ENCODE peak calls at places on chromosome 12, in seven cellular contexts. N, Q, E, S, A, U and O are unnamed samples.

GRCh38 chr12:127108360-127109215 is 1158.4 kb upstream of the TMEM132C start:
- DNase-seq in N (peak; percentile 29), Q (peak; percentile 56), E (peak; percentile 62), S (peak; percentile 58), A (no peak), U (peak; percentile 43), O (no peak)

GRCh38 chr12:50221228-50222008 is 54.2 kb upstream of the CERS5 start:
- DNase-seq in N (no peak), Q (no peak), E (peak; percentile 83), S (no peak), A (no peak), U (no peak), O (no peak)

GRCh38 chr12:52655251-52655650 is 3.2 kb upstream of the KRT2 start:
- DNase-seq in N (no peak), Q (no peak), E (no peak), S (no peak), A (no peak), U (no peak), O (no peak)

GRCh38 chr12:123336530-123336929 is 28.1 kb downstream of the SBNO1 start:
- DNase-seq in N (no peak), Q (no peak), E (no peak), S (no peak), A (no peak), U (no peak), O (no peak)

GRCh38 chr12:56288705-56289387 is 11.3 kb downstream of the CS start:
- DNase-seq in N (no peak), Q (no peak), E (no peak), S (no peak), A (no peak), U (no peak), O (no peak)

GRCh38 chr12:66014818-66015217 is 115.7 kb downstream of the LLPH start:
- DNase-seq in N (no peak), Q (no peak), E (peak; percentile 54), S (no peak), A (no peak), U (no peak), O (no peak)

GRCh38 chr12:28222081-28222700 is 31.9 kb downstream of the CCDC91 start:
- DNase-seq in N (no peak), Q (no peak), E (no peak), S (no peak), A (no peak), U (no peak), O (no peak)

GRCh38 chr12:132272706-132273105 is 56.7 kb downstream of the GALNT9 start:
- DNase-seq in N (no peak), Q (no peak), E (no peak), S (no peak), A (no peak), U (no peak), O (no peak)

GRCh38 chr12:77315407-77315806 is 250.0 kb upstream of the E2F7 start:
- DNase-seq in N (no peak), Q (no peak), E (no peak), S (no peak), A (no peak), U (no peak), O (no peak)

GRCh38 chr12:107126688-107127481 is 33.5 kb upstream of the CRY1 start:
- DNase-seq in N (no peak), Q (no peak), E (peak; percentile 16), S (no peak), A (no peak), U (no peak), O (peak; percentile 28)

GRCh38 chr12:14213542-14213941 is 151.9 kb upstream of the ATF7IP start:
- DNase-seq in N (no peak), Q (no peak), E (no peak), S (no peak), A (no peak), U (no peak), O (no peak)

GRCh38 chr12:104585448-104586055 is 128.8 kb downstream of the CHST11 start:
- DNase-seq in N (no peak), Q (no peak), E (no peak), S (no peak), A (no peak), U (no peak), O (no peak)

GRCh38 chr12:106357549-106358409 is at the start of gene POLR3B:
- DNase-seq in N (peak; percentile 95), Q (peak; percentile 96), E (peak; percentile 94), S (peak; percentile 96), A (peak; percentile 96), U (peak; percentile 96), O (peak; percentile 87)

GRCh38 chr12:13148532-13148847 is 45.0 kb upstream of the GSG1 start:
- DNase-seq in N (no peak), Q (no peak), E (no peak), S (no peak), A (no peak), U (no peak), O (no peak)

GRCh38 chr12:2959508-2960431 is 573 bp downstream of the TEAD4 start:
- DNase-seq in N (no peak), Q (peak; percentile 76), E (peak; percentile 58), S (peak; percentile 48), A (peak; percentile 55), U (peak; percentile 67), O (no peak)

GRCh38 chr12:85076688-85077430 is 40.7 kb downstream of the LRRIQ1 start:
- DNase-seq in N (no peak), Q (no peak), E (peak; percentile 68), S (no peak), A (no peak), U (no peak), O (peak; percentile 26)

GRCh38 chr12:22164101-22164500 is 118.1 kb downstream of the CMAS start:
- DNase-seq in N (no peak), Q (no peak), E (no peak), S (no peak), A (no peak), U (no peak), O (no peak)

GRCh38 chr12:12010277-12011031 is 60.3 kb upstream of the BCL2L14 start:
- DNase-seq in N (peak; percentile 55), Q (peak; percentile 43), E (peak; percentile 8), S (peak; percentile 46), A (no peak), U (peak; percentile 62), O (no peak)

GRCh38 chr12:130145731-130146130 is 16.5 kb upstream of the FZD10 start:
- DNase-seq in N (no peak), Q (no peak), E (no peak), S (no peak), A (no peak), U (no peak), O (no peak)

GRCh38 chr12:83136421-83136820 is 449.7 kb downstream of the TMTC2 start:
- DNase-seq in N (no peak), Q (no peak), E (no peak), S (no peak), A (no peak), U (no peak), O (no peak)

GRCh38 chr12:107092669-107093546 is 441 bp downstream of the CRY1 start:
- DNase-seq in N (peak; percentile 49), Q (peak; percentile 51), E (peak; percentile 10), S (peak; percentile 54), A (no peak), U (peak; percentile 54), O (no peak)

GRCh38 chr12:67014642-67015041 is 254.5 kb upstream of the CAND1 start:
- DNase-seq in N (no peak), Q (no peak), E (no peak), S (no peak), A (no peak), U (no peak), O (no peak)

GRCh38 chr12:67019070-67019469 is 250.1 kb upstream of the CAND1 start:
- DNase-seq in N (no peak), Q (no peak), E (no peak), S (no peak), A (no peak), U (no peak), O (peak; percentile 22)

DNA sequence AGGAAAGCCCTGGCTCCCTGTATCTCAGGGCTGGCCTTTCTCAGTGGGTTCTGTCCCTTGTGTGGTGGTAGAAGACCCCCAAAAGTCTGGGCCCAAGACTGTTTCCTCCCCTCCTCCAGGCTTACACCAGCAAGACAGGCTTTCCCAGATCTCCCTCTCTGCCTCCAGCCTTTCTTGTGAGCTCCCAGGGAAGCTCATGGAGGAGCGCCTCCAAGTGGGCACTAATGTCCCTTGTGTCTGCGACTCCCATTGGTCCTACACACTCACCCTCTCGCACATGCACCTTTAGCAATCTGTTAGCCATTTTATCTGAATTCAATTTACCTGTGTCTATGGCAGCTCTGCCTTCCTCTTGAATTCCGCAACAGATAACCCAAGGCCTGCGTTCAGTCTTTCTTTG is 251.1 kb upstream of the CAND1 start:
- DNase-seq in N (no peak), Q (no peak), E (no peak), S (no peak), A (no peak), U (no peak), O (no peak)
- TF ChIP-seq CTCF in N (no peak), Q (no peak), E (no peak), S (no peak), A (no peak), U (no peak), O (no peak)

GRCh38 chr12:1318327-1319031 is 275.9 kb downstream of the FBXL14 start:
- DNase-seq in N (no peak), Q (no peak), E (peak; percentile 15), S (peak; percentile 20), A (no peak), U (no peak), O (peak; percentile 35)
- H3K4me3 ChIP-seq in N (no peak overlapping the region), Q (no peak overlapping the region), E (peak overlapping the region; percentile 9), S (no peak overlapping the region), A (no peak overlapping the region), U (peak overlapping the region; percentile 3), O (no peak overlapping the region)

DNA sequence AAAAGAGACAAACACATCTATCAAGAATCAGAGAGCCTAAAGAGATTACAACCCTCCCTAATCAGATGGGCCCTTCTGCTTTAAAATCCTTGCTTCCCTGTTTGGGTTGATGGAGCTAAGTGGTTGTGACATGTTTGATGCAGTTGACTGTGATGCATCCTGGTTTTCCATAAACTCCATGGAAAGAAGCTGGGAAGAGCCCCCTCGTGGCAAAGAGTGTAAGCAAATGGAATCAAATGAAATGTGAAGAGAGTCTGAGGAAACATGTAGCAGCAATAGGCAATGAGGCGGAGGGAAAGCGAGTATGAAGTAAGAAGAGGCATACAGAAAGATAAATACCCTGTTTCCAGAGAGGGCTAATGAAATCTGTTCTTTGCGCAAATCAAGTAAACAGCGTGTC is 70.4 kb upstream of the SLCO1C1 start:
- DNase-seq in N (no peak), Q (no peak), E (peak; percentile 4), S (peak; percentile 23), A (no peak), U (no peak), O (no peak)
- TF ChIP-seq CTCF in N (no peak), Q (peak; percentile 8), E (peak; percentile 43), S (no peak), A (no peak), U (peak; percentile 32), O (peak; percentile 42)

DNA sequence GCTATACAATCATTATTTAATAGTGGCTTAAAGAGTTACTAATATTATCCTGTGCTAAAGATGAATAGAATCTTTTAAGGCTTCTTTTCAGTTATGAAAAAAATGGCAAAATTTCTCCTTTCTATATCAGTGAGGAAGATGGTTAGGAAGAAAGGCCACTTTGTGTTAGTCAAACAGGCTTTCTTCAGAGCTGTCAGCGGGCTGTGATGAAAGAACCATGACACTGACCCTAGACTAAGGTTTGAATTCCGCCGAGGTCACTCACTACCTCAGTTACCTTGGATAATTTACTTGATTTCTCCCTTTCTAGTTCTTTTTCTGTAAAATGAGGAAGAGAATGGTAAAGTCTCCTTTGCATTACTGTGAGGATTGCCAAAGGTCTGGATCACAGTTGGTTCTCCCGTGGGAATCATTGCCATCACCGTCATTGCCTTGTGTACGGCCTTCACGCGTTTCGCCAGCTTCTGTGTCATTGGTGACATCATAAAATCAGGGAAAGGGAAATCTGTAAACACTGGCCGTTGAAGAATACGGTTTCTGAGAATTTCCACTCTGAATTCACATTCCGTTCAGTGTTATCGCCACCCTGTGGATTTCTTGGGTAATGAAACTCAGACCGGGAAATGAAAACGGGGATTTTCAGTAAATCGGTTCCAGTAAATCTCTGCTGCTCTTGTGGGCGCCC is 26.7 kb upstream of the YBX3 start:
- DNase-seq in N (peak; percentile 88), Q (peak; percentile 48), E (peak; percentile 86), S (peak; percentile 86), A (peak; percentile 72), U (peak; percentile 87), O (peak; percentile 68)
- H3K4me3 ChIP-seq in N (no peak overlapping the region), Q (peak overlapping the region; percentile 56), E (peak overlapping the region; percentile 30), S (peak overlapping the region; percentile 12), A (peak overlapping the region; percentile 33), U (peak overlapping the region; percentile 45), O (peak overlapping the region; percentile 8)